ENCODE peak calls at places on chromosomes 13 and 19, in eight cellular contexts. S is GM12865, W is suprapubic skin, B is GM13977, X is lower leg skin, E is neural progenitor cell, N is omental fat pad, R is dorsolateral prefrontal cortex. A is an unnamed sample.

GRCh38 chr19:29420482-29421185 is 105.2 kb upstream of the VSTM2B start:
- DNase-seq in S (no peak), W (no peak), B (no peak), X (no peak), E (no peak), N (no peak), R (no peak), A (no peak)

GRCh38 chr19:37309834-37310575 is 60.9 kb upstream of the ZNF527 start:
- DNase-seq in S (peak), W (no peak), B (no peak), X (peak), E (no peak), N (no peak), R (no peak), A (no peak)

GRCh38 chr13:101522607-101523006 is 70.1 kb downstream of the ITGBL1 start:
- DNase-seq in S (no peak), W (no peak), B (no peak), X (no peak), E (no peak), N (no peak), R (no peak), A (no peak)

GRCh38 chr13:113997845-113998751 is 24.2 kb upstream of the C13orf46 start:
- DNase-seq in S (no peak), W (peak), B (no peak), X (no peak), E (no peak), N (peak), R (no peak), A (no peak)

GRCh38 chr19:35928507-35928906 is 7.7 kb upstream of the LRFN3 start:
- DNase-seq in S (no peak), W (no peak), B (no peak), X (no peak), E (no peak), N (no peak), R (no peak), A (no peak)

GRCh38 chr19:45322311-45322710 is 364 bp downstream of the CKM start:
- DNase-seq in S (no peak), W (no peak), B (no peak), X (no peak), E (peak), N (no peak), R (no peak), A (no peak)

GRCh38 chr13:111314852-111315251 is 5.6 kb upstream of the TEX29 start:
- DNase-seq in S (no peak), W (no peak), B (no peak), X (no peak), E (no peak), N (no peak), R (no peak), A (no peak)

GRCh38 chr13:65378943-65379519 is 1851.1 kb downstream of the PCDH9 start:
- DNase-seq in S (no peak), W (no peak), B (no peak), X (no peak), E (peak), N (no peak), R (no peak), A (no peak)

GRCh38 chr19:45376045-45376724 is 5.8 kb upstream of the ERCC2 start:
- DNase-seq in S (no peak), W (no peak), B (no peak), X (no peak), E (peak), N (no peak), R (no peak), A (no peak)

GRCh38 chr19:5893907-5894703 is 9.5 kb downstream of the NDUFA11 start:
- DNase-seq in S (no peak), W (no peak), B (no peak), X (no peak), E (no peak), N (no peak), R (no peak), A (no peak)

GRCh38 chr13:28301839-28302238 is 163.5 kb downstream of the PAN3 start:
- DNase-seq in S (no peak), W (no peak), B (no peak), X (no peak), E (peak), N (no peak), R (no peak), A (no peak)

GRCh38 chr13:25200783-25201182 is 28.7 kb upstream of the AMER2 start:
- DNase-seq in S (no peak), W (no peak), B (no peak), X (no peak), E (no peak), N (no peak), R (no peak), A (no peak)

GRCh38 chr13:110152351-110152750 is 154.6 kb downstream of the COL4A1 start:
- DNase-seq in S (no peak), W (no peak), B (no peak), X (peak), E (no peak), N (no peak), R (no peak), A (no peak)

GRCh38 chr19:5434970-5435641 is 20.1 kb upstream of the ZNRF4 start:
- DNase-seq in S (no peak), W (no peak), B (peak), X (no peak), E (no peak), N (no peak), R (peak), A (no peak)

GRCh38 chr13:60009300-60010248 is 154.2 kb downstream of the DIAPH3 start:
- DNase-seq in S (no peak), W (peak), B (no peak), X (peak), E (no peak), N (no peak), R (no peak), A (no peak)

GRCh38 chr19:17931532-17932191 is 1.2 kb upstream of the CCDC124 start:
- DNase-seq in S (peak), W (no peak), B (peak), X (no peak), E (peak), N (no peak), R (no peak), A (peak)

GRCh38 chr13:50908371-50908770 is 1.2 kb upstream of the RNASEH2B start:
- DNase-seq in S (no peak), W (no peak), B (no peak), X (no peak), E (no peak), N (no peak), R (no peak), A (no peak)

GRCh38 chr19:34975056-34975455 is 11.0 kb upstream of the ZNF792 start:
- DNase-seq in S (no peak), W (no peak), B (no peak), X (peak), E (no peak), N (no peak), R (no peak), A (no peak)

GRCh38 chr13:27907139-27907787 is 12.5 kb upstream of the PDX1 start:
- DNase-seq in S (no peak), W (no peak), B (no peak), X (no peak), E (no peak), N (no peak), R (no peak), A (no peak)

GRCh38 chr19:29485293-29485692 is 40.5 kb upstream of the VSTM2B start:
- DNase-seq in S (no peak), W (peak), B (no peak), X (peak), E (no peak), N (no peak), R (no peak), A (no peak)

GRCh38 chr13:42753697-42754096 is 27.7 kb upstream of the FAM216B start:
- DNase-seq in S (no peak), W (no peak), B (no peak), X (no peak), E (no peak), N (no peak), R (no peak), A (no peak)

GRCh38 chr13:110244096-110244830 is 62.7 kb downstream of the COL4A1 start:
- DNase-seq in S (no peak), W (no peak), B (no peak), X (peak), E (no peak), N (no peak), R (no peak), A (no peak)

GRCh38 chr13:114043421-114044053 is 69.7 kb upstream of the C13orf46 start:
- DNase-seq in S (peak), W (peak), B (no peak), X (peak), E (no peak), N (no peak), R (no peak), A (no peak)

GRCh38 chr19:33055718-33056117 is 9.0 kb downstream of the RHPN2 start:
- DNase-seq in S (no peak), W (no peak), B (no peak), X (no peak), E (peak), N (no peak), R (no peak), A (no peak)

GRCh38 chr13:20190481-20191310 is 2.0 kb downstream of the GJB2 start:
- DNase-seq in S (no peak), W (no peak), B (no peak), X (no peak), E (no peak), N (no peak), R (no peak), A (no peak)

GRCh38 chr13:33017410-33017929 is 1.2 kb downstream of the KL start:
- DNase-seq in S (peak), W (peak), B (peak), X (peak), E (peak), N (no peak), R (no peak), A (peak)

GRCh38 chr13:33015791-33016323 is 366 bp upstream of the KL start:
- DNase-seq in S (peak), W (peak), B (peak), X (peak), E (peak), N (no peak), R (no peak), A (peak)

GRCh38 chr13:33018886-33019285 is 2.7 kb downstream of the KL start:
- DNase-seq in S (peak), W (no peak), B (peak), X (no peak), E (no peak), N (no peak), R (no peak), A (no peak)

GRCh38 chr13:33015275-33015674 is 948 bp upstream of the KL start:
- DNase-seq in S (no peak), W (no peak), B (no peak), X (no peak), E (no peak), N (no peak), R (no peak), A (no peak)

GRCh38 chr13:33016414-33017409 is at the start of gene KL:
- DNase-seq in S (peak), W (peak), B (peak), X (peak), E (peak), N (no peak), R (no peak), A (peak)
- TF ChIP-seq CTCF in S (no peak), W (no peak), B (no peak), X (no peak), E (no peak), N (no peak), R (no peak), A (no peak)

DNA sequence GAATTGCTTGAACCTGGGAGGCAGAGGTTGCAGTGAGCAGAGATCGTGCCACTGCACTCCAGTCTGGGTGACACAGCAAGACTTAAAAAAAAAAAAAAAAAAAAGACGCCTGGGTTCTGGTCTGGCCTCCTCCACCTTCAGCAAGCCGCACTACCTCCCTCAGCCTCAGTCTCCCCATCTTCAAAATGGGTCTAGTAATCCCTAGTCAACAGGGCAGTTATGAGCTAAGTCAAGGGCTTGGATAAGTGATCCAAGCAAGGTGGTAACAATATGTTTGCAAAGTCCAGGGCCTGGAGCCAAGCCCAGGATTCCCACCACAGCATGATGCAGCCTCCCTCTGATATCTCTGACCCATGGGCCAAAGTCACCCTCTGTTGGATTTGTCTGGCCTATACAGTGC is 4.4 kb downstream of the KDELR1 start:
- DNase-seq in S (no peak), W (no peak), B (no peak), X (no peak), E (no peak), N (no peak), R (no peak), A (no peak)
- TF ChIP-seq CTCF in S (no peak), W (no peak), B (no peak), X (no peak), E (no peak), N (no peak), R (no peak), A (no peak)

DNA sequence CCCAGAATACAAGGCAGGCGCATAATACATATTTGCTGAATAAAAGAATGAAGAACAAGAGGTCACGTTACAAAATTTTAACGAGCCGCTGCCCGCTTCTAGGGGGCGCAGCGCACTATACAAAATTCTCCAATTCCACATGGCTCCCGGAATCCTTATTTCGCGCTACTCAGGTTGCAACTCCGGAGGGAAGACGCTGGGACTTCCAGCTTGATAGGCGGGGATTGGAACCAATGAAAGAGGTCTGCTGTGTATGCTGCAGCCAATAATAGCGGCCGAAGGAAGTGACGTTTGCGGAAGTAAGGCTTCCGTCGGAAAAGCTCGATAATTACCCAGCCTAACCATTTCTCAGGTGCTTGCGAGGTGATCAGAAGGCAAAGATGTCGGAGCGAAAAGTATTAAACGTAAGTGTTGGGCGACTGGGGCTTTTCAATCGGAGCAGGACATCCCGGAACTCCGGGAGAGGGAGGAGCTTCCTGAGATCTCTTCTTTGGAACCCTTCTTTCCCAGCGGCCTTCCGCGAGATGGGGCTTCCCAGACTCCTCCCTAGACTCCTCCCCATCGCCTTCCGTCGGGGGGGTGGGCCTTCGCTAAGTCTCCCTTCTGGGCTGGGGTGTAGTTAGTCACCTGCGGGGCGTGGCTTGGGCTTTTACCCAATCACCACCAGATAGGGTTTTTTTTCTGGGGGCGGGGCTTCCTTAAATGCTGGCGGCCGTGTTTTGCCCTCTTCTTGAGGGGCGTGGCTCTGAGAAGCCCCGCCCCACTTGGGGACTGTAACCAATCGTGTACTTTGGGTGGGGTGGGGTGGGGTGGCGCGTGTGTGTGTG is at the start of gene YJU2:
- DNase-seq in S (peak), W (peak), B (peak), X (peak), E (peak), N (peak), R (peak), A (peak)
- TF ChIP-seq CTCF in S (peak), W (peak), B (peak), X (no peak), E (peak), N (no peak), R (peak), A (peak)

GRCh38 chr19:19643158-19644053 is at the start of gene GMIP:
- DNase-seq in S (peak), W (peak), B (peak), X (peak), E (peak), N (peak), R (peak), A (peak)
- TF ChIP-seq CTCF in S (peak), W (peak), B (peak), X (no peak), E (peak), N (peak), R (peak), A (peak)

DNA sequence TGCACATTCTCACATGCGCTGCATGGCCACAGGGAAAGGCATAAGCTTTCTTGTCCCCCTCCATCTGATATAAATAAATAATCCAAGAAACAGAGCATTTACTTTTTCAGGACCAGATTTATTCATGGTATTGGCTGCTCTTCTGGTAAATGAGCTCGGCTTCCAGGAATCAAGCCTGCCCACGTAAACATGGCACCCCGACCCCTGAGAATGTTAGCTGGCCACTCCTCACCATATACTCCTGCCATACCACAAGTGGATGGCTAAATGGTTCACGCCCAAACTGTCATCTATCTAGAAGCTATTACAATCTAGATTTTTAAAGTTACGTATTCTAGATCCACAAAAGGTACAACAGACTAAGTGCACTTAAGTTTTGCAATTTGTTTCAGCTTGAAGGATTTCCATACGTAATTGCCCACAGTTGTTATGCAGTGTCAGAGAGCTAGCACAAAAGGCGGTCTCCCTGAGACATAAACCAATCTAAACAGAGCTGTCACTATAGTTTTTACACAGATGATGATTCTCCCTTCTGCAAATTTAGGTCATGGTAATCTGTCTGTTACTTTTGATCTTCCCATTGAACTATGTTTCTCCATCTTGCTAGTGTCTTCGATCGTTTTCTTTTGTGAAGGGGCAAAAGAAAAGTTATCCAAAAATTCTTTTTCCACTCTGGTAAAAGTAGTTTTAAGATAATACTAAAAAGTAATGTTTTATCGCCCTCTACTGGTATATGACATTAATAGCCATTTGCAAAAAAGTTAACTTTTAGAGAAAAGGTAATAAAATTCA is 16.2 kb upstream of the FOXO1 start:
- DNase-seq in S (peak), W (no peak), B (no peak), X (no peak), E (peak), N (no peak), R (no peak), A (no peak)
- TF ChIP-seq CTCF in S (peak), W (peak), B (peak), X (no peak), E (peak), N (no peak), R (peak), A (peak)

DNA sequence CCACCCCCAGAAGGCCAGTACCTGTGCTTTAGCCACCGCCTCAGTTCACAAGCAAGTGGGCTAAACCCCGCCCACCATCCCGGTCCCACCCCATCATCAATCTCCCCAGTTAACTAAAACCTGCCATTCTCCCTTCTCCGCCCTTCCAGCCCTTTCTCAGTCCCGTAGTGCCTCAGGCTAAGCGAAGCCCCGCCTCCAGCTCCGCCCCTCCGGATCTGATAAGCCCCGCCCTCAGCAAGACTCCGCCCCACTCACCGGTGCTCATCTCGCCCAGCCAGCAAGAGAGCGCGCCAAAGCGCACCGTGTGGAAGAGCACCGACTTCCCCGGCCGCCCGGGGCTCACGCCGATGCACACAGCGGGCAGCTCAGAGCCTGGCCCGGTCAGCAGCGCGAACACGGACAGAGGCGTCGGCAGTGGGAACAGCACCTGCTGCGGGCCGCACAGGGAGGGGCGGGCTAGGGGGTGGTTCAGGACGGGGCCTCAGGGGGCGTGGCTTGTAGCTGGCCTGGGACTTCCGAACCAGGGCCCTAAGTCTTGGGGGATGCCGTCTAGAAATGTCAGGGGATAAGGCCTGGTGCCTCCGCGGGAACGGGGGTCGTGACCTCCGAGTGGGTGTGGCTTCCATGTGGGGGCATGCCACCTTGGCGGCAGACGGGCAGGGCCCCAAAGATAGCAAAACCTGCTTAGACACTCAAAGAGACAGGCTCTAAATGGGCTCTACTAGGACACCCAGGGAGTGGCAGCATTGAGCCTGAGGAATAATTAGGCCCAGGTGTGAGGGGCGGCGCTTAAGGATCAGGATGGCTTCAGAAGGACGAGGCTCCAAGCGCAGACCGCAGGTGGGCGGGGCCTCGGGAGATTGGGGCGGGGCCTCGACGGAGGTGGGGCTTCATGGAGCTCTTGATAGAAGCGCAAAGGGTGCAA is 21.4 kb downstream of the MAP4K1 start:
- DNase-seq in S (no peak), W (no peak), B (no peak), X (no peak), E (peak), N (no peak), R (peak), A (no peak)
- TF ChIP-seq CTCF in S (no peak), W (no peak), B (no peak), X (no peak), E (no peak), N (no peak), R (no peak), A (no peak)

GRCh38 chr19:2627855-2628254 is 74.6 kb downstream of the GNG7 start:
- DNase-seq in S (no peak), W (no peak), B (no peak), X (no peak), E (no peak), N (no peak), R (no peak), A (no peak)
- TF ChIP-seq CTCF in S (no peak), W (no peak), B (no peak), X (no peak), E (no peak), N (no peak), R (no peak), A (no peak)